ENCODE peak calls at places on chromosome 17, in five cellular contexts. Z is heart right ventricle, L is DND-41, B is Karpas-422, F is fibroblast of lung. S is an unnamed sample.
A peak's percentile ranks its signal among the peaks of the same experiment; 100 is the strongest.

GRCh38 chr17:2406903-2407790 is 6.3 kb upstream of the MNT start:
- DNase-seq in Z (peak; percentile 69), L (no peak), B (no peak), F (peak; percentile 92), S (no peak)

GRCh38 chr17:13228711-13229110 is 210.9 kb upstream of the ELAC2 start:
- DNase-seq in Z (no peak), L (no peak), B (no peak), F (no peak), S (no peak)

GRCh38 chr17:60823520-60823919 is 145.9 kb downstream of the BCAS3 start:
- DNase-seq in Z (no peak), L (no peak), B (no peak), F (no peak), S (no peak)

GRCh38 chr17:75326587-75326955 is 37.3 kb upstream of the SLC25A19 start:
- DNase-seq in Z (no peak), L (no peak), B (no peak), F (no peak), S (no peak)

GRCh38 chr17:63998721-63999679 is 849 bp downstream of the PRR29 start:
- DNase-seq in Z (no peak), L (no peak), B (no peak), F (no peak), S (no peak)

GRCh38 chr17:39916918-39917317 is 1.5 kb downstream of the GSDMB start:
- DNase-seq in Z (no peak), L (no peak), B (no peak), F (no peak), S (no peak)

GRCh38 chr17:52678211-52678610 is 519.7 kb upstream of the CA10 start:
- DNase-seq in Z (no peak), L (no peak), B (no peak), F (no peak), S (no peak)

GRCh38 chr17:9002610-9003354 is 18.5 kb upstream of the NTN1 start:
- DNase-seq in Z (no peak), L (no peak), B (no peak), F (peak; percentile 30), S (no peak)

GRCh38 chr17:42581744-42582270 is 4.3 kb upstream of the PSMC3IP start:
- DNase-seq in Z (no peak), L (no peak), B (no peak), F (no peak), S (no peak)

GRCh38 chr17:41026668-41027471 is at the start of gene KRTAP1-5:
- DNase-seq in Z (no peak), L (no peak), B (no peak), F (peak; percentile 74), S (no peak)

GRCh38 chr17:82238562-82239201 is 9.8 kb downstream of the SLC16A3 start:
- DNase-seq in Z (peak; percentile 82), L (peak; percentile 70), B (no peak), F (peak; percentile 87), S (peak; percentile 92)

GRCh38 chr17:64297467-64298088 is 34.5 kb upstream of the TEX2 start:
- DNase-seq in Z (no peak), L (no peak), B (no peak), F (no peak), S (no peak)

GRCh38 chr17:73057196-73057595 is 35.3 kb downstream of the SLC39A11 start:
- DNase-seq in Z (no peak), L (no peak), B (no peak), F (no peak), S (no peak)

GRCh38 chr17:4631836-4632582 is 9.5 kb downstream of the ALOX15 start:
- DNase-seq in Z (no peak), L (no peak), B (peak; percentile 32), F (peak; percentile 31), S (no peak)

GRCh38 chr17:38881600-38882191 is 11.8 kb downstream of the LASP1 start:
- DNase-seq in Z (peak; percentile 71), L (no peak), B (peak; percentile 76), F (peak; percentile 58), S (no peak)

GRCh38 chr17:70916469-70916868 is 747.1 kb downstream of the KCNJ2 start:
- DNase-seq in Z (no peak), L (no peak), B (no peak), F (no peak), S (no peak)

GRCh38 chr17:79950306-79950705 is 85.4 kb downstream of the TBC1D16 start:
- DNase-seq in Z (no peak), L (no peak), B (no peak), F (no peak), S (peak; percentile 77)

GRCh38 chr17:79951361-79952264 is 84.1 kb downstream of the TBC1D16 start:
- DNase-seq in Z (peak; percentile 51), L (no peak), B (no peak), F (peak; percentile 94), S (peak; percentile 75)

GRCh38 chr17:79949646-79950292 is 85.9 kb downstream of the TBC1D16 start:
- DNase-seq in Z (no peak), L (no peak), B (no peak), F (no peak), S (no peak)

GRCh38 chr17:79948918-79949645 is 86.6 kb downstream of the TBC1D16 start:
- DNase-seq in Z (no peak), L (no peak), B (no peak), F (no peak), S (no peak)

DNA sequence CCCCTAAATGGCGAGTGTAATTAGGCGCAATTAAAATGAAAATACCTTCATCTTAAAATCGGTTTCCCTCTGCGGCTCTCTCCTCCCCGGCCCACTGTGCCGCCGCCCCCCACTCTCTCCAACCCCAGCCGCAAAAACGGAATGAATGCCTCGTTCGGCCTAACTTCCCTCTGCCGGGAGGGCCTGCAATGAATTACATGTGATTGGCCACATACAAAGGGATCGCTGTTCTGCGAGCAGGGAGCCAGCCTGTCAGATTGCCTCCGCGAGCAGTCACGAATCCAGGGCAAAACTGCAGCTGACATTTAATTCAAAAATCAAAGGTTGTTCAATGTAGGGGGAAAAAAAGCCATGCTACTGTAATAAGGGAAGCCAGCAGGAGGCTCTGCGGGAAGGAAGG is 85.0 kb downstream of the TBC1D16 start:
- DNase-seq in Z (no peak), L (no peak), B (no peak), F (peak; percentile 15), S (no peak)
- H3K4me3 ChIP-seq in Z (no peak overlapping the region), L (no peak overlapping the region), B (no peak overlapping the region), F (no peak overlapping the region), S (no peak overlapping the region)

GRCh38 chr17:56762144-56762543 is 71.6 kb downstream of the C17orf67 start:
- DNase-seq in Z (no peak), L (no peak), B (no peak), F (no peak), S (no peak)

GRCh38 chr17:56765449-56765848 is 68.3 kb downstream of the C17orf67 start:
- DNase-seq in Z (no peak), L (no peak), B (no peak), F (no peak), S (no peak)

GRCh38 chr17:56761387-56761786 is 72.3 kb downstream of the C17orf67 start:
- DNase-seq in Z (no peak), L (no peak), B (no peak), F (no peak), S (no peak)

GRCh38 chr17:56762988-56763387 is 70.7 kb downstream of the C17orf67 start:
- DNase-seq in Z (no peak), L (no peak), B (no peak), F (no peak), S (no peak)
- H3K4me1 ChIP-seq in Z (no peaks in the 10 kb centered on the region), L (peaks cover 16% of the 10 kb centered on the region), B (no peaks in the 10 kb centered on the region), F (no peaks in the 10 kb centered on the region), S (no peaks in the 10 kb centered on the region)

GRCh38 chr17:12020595-12021590 is at the start of gene MAP2K4:
- DNase-seq in Z (peak; percentile 93), L (peak; percentile 92), B (peak; percentile 96), F (peak; percentile 84), S (peak; percentile 99)
- H3K4me3 ChIP-seq in Z (peak within 1 kb of the TSS; percentile 82), L (peak within 1 kb of the TSS; percentile 85), B (peak within 1 kb of the TSS; percentile 81), F (peak within 1 kb of the TSS; percentile 71), S (peak within 1 kb of the TSS; percentile 82)

GRCh38 chr17:78494189-78494960 is 82.8 kb downstream of the DNAH17 start:
- DNase-seq in Z (no peak), L (no peak), B (no peak), F (no peak), S (peak; percentile 64)
- H3K4me1 ChIP-seq in Z (peaks cover 12% of the 10 kb centered on the region), L (no peaks in the 10 kb centered on the region), B (no peaks in the 10 kb centered on the region), F (no peaks in the 10 kb centered on the region), S (no peaks in the 10 kb centered on the region)